ENCODE peak calls at places on chromosome 3, in seven cellular contexts. C, F, I, M, X, Y and K are unnamed samples.

GRCh38 chr3:45026038-45026437 is at the start of gene CLEC3B:
- DNase-seq in X (peak), I (no peak), M (no peak), Y (no peak), F (no peak), C (no peak), K (no peak)

GRCh38 chr3:107752202-107752990 is 229.6 kb downstream of the BBX start:
- DNase-seq in X (peak), I (no peak), F (peak), C (no peak), Y (no peak), M (no peak), K (no peak)

GRCh38 chr3:12705981-12706380 is 42.1 kb upstream of the RAF1 start:
- DNase-seq in Y (no peak), F (no peak), X (no peak), C (no peak), I (no peak), M (no peak), K (no peak)

GRCh38 chr3:55434789-55435188 is 52.3 kb downstream of the WNT5A start:
- DNase-seq in I (no peak), F (peak), Y (no peak), X (peak), M (no peak), C (peak), K (no peak)

GRCh38 chr3:172221550-172221949 is 182.2 kb downstream of the FNDC3B start:
- DNase-seq in X (no peak), M (no peak), C (no peak), Y (no peak), I (no peak), F (no peak), K (no peak)

GRCh38 chr3:29152379-29152778 is 128.5 kb upstream of the RBMS3 start:
- DNase-seq in I (no peak), X (peak), F (peak), M (no peak), Y (no peak), C (no peak), K (no peak)

GRCh38 chr3:183428140-183429023 is at the start of gene MCF2L2:
- DNase-seq in X (peak), M (peak), I (peak), C (peak), F (peak), Y (peak), K (peak)

GRCh38 chr3:120203016-120203415 is 82.0 kb downstream of the GPR156 start:
- DNase-seq in M (no peak), F (no peak), C (peak), X (peak), Y (no peak), I (no peak), K (peak)

GRCh38 chr3:151933224-151933858 is 59.9 kb downstream of the SUCNR1 start:
- DNase-seq in Y (no peak), M (no peak), C (no peak), I (no peak), X (no peak), F (no peak), K (no peak)

GRCh38 chr3:94420941-94421340 is 358.1 kb downstream of the NSUN3 start:
- DNase-seq in M (no peak), F (no peak), X (no peak), I (no peak), Y (no peak), C (no peak), K (no peak)

GRCh38 chr3:27657871-27658270 is 64.3 kb downstream of the EOMES start:
- DNase-seq in I (no peak), M (no peak), C (no peak), F (no peak), X (peak), Y (no peak), K (no peak)

GRCh38 chr3:193788189-193788946 is 195.4 kb downstream of the OPA1 start:
- DNase-seq in C (no peak), I (peak), X (peak), M (no peak), Y (no peak), F (peak), K (peak)

GRCh38 chr3:56238299-56238698 is 230.0 kb downstream of the ERC2 start:
- DNase-seq in I (no peak), C (peak), X (no peak), M (no peak), F (no peak), Y (no peak), K (no peak)

GRCh38 chr3:12149029-12149428 is 9.7 kb downstream of the TIMP4 start:
- DNase-seq in Y (no peak), C (no peak), M (no peak), I (no peak), X (no peak), F (no peak), K (no peak)